ENCODE peak calls at places on chromosomes 12 and 14, in four cellular contexts. D, C, O and R are unnamed samples. For H3K27me3 and H3K36me3, the result is how much of the 10 kb centered on the place peaks cover.

GRCh38 chr14:98069712-98070133 is 1202.3 kb downstream of the BCL11B start:
- DNase-seq in D (peak), C (no peak), O (peak), R (peak)

GRCh38 chr12:99915251-99916082 is 69.3 kb downstream of the ANKS1B start:
- DNase-seq in D (peak), C (no peak), O (no peak), R (no peak)

GRCh38 chr12:4985820-4986219 is 57.9 kb upstream of the KCNA5 start:
- DNase-seq in D (no peak), C (no peak), O (no peak), R (no peak)

GRCh38 chr14:77580964-77581505 is 35.4 kb downstream of the SPTLC2 start:
- DNase-seq in D (peak), C (peak), O (no peak), R (no peak)

GRCh38 chr12:102980350-102980749 is 22.9 kb downstream of the ASCL1 start:
- DNase-seq in D (no peak), C (no peak), O (no peak), R (no peak)

GRCh38 chr14:74917646-74918081 is 5.4 kb downstream of the RPS6KL1 start:
- DNase-seq in D (no peak), C (no peak), O (no peak), R (peak)

GRCh38 chr14:74747237-74747636 is 15.9 kb upstream of the YLPM1 start:
- DNase-seq in D (no peak), C (no peak), O (no peak), R (no peak)

GRCh38 chr14:24639905-24640304 is 5.9 kb upstream of the GZMB start:
- DNase-seq in D (no peak), C (no peak), O (no peak), R (no peak)

GRCh38 chr14:37056473-37056872 is 115.9 kb downstream of the SLC25A21 start:
- DNase-seq in D (peak), C (peak), O (no peak), R (peak)

GRCh38 chr12:45615268-45615667 is 114.2 kb upstream of the ARID2 start:
- DNase-seq in D (peak), C (peak), O (no peak), R (peak)

GRCh38 chr12:1864456-1864855 is 44.1 kb downstream of the LRTM2 start:
- DNase-seq in D (no peak), C (no peak), O (no peak), R (no peak)

GRCh38 chr12:111818340-111818739 is 23.7 kb upstream of the MAPKAPK5 start:
- DNase-seq in D (no peak), C (no peak), O (no peak), R (no peak)

GRCh38 chr12:93427779-93428564 is 13.8 kb downstream of the UBE2N start:
- DNase-seq in D (no peak), C (peak), O (no peak), R (no peak)

GRCh38 chr12:51921017-51921725 is 13.9 kb downstream of the ACVRL1 start:
- DNase-seq in D (no peak), C (no peak), O (peak), R (no peak)

GRCh38 chr12:10131101-10131632 is 1.2 kb upstream of the CLEC7A start:
- DNase-seq in D (no peak), C (no peak), O (no peak), R (no peak)

GRCh38 chr14:26204954-26205479 is 392.8 kb downstream of the NOVA1 start:
- DNase-seq in D (no peak), C (peak), O (peak), R (peak)

GRCh38 chr12:21354641-21355040 is 18.1 kb upstream of the IAPP start:
- DNase-seq in D (peak), C (no peak), O (no peak), R (no peak)

GRCh38 chr12:49108958-49109404 is 1.7 kb downstream of the LMBR1L start:
- DNase-seq in D (no peak), C (peak), O (no peak), R (no peak)

GRCh38 chr14:64454671-64455070 is 10.6 kb upstream of the AKAP5 start:
- DNase-seq in D (no peak), C (no peak), O (no peak), R (no peak)

GRCh38 chr12:77342275-77342674 is 276.9 kb upstream of the E2F7 start:
- DNase-seq in D (no peak), C (no peak), O (no peak), R (no peak)

GRCh38 chr14:68470361-68470760 is 322.5 kb downstream of the ZFP36L1 start:
- DNase-seq in D (no peak), C (no peak), O (no peak), R (no peak)

GRCh38 chr12:129169928-129170327 is 316.6 kb downstream of the GLT1D1 start:
- DNase-seq in D (no peak), C (no peak), O (no peak), R (no peak)

GRCh38 chr14:69572634-69573135 is 2.0 kb downstream of the CCDC177 start:
- DNase-seq in D (no peak), C (no peak), O (no peak), R (no peak)

GRCh38 chr14:32265584-32265983 is 62.5 kb upstream of the RNU6-8 start:
- DNase-seq in D (no peak), C (no peak), O (no peak), R (no peak)

GRCh38 chr14:29310210-29310609 is 543.6 kb downstream of the FOXG1 start:
- DNase-seq in D (no peak), C (no peak), O (no peak), R (no peak)

GRCh38 chr12:112029326-112029725 is 16.1 kb downstream of the ERP29 start:
- DNase-seq in D (no peak), C (no peak), O (no peak), R (no peak)

GRCh38 chr14:24952851-24953666 is 96.9 kb downstream of the STXBP6 start:
- DNase-seq in D (no peak), C (no peak), O (no peak), R (peak)

GRCh38 chr14:50173891-50174290 is 57.5 kb downstream of the SOS2 start:
- DNase-seq in D (no peak), C (no peak), O (no peak), R (no peak)

GRCh38 chr14:20435454-20436362 is at the start of gene KLHL33:
- DNase-seq in D (no peak), C (no peak), O (no peak), R (no peak)
- H3K4me3 ChIP-seq in D (peak), C (peak), O (no peak), R (no peak)

GRCh38 chr14:104602315-104602932 is 2.1 kb downstream of the TMEM179 start:
- DNase-seq in D (no peak), C (no peak), O (no peak), R (no peak)
- H3K27me3 ChIP-seq in D (under half), C (under half), O (under half), R (under half)

DNA sequence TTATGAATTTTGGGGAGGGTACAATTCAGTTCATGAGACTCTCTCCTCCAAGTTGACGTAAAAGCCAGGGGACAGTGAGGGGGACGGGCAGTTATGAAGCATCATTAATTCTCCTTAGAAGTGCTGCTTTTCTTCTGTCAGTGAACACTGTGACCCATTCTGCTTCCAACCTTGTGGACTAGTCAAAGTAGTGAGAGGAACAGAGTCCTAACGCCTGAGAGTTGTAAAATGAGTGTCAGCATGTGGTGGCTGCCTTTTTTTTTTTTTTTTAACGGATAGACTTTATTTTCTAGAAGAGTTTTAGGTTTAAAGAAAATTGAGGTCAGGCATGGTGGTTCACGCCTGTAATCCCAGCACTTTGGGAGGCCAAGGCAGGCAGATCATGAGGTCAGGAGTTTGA is 15.5 kb downstream of the RESF1 start:
- DNase-seq in D (no peak), C (no peak), O (no peak), R (no peak)
- H3K36me3 ChIP-seq in D (under half), C (under half), O (under half), R (half or more)

GRCh38 chr12:7609051-7609450 is 56.7 kb downstream of the APOBEC1 start:
- DNase-seq in D (no peak), C (no peak), O (no peak), R (no peak)

GRCh38 chr12:7612851-7613250 is 52.9 kb downstream of the APOBEC1 start:
- DNase-seq in D (no peak), C (no peak), O (no peak), R (no peak)

GRCh38 chr12:7608184-7608911 is 57.4 kb downstream of the APOBEC1 start:
- DNase-seq in D (no peak), C (no peak), O (no peak), R (no peak)

GRCh38 chr12:7605900-7606465 is 59.7 kb downstream of the APOBEC1 start:
- DNase-seq in D (no peak), C (no peak), O (no peak), R (no peak)

GRCh38 chr12:7609480-7609879 is 56.2 kb downstream of the APOBEC1 start:
- DNase-seq in D (peak), C (peak), O (no peak), R (no peak)
- H3K4me3 ChIP-seq in D (peak), C (no peak), O (no peak), R (peak)